ENCODE peak calls at places on chromosomes 1 and 21, in six cellular contexts. Q, C, H, P, X and K are unnamed samples.

GRCh38 chr21:46256501-46256994 is 28.0 kb upstream of the LSS start:
- DNase-seq in Q (no peak), C (no peak), H (no peak), P (no peak), X (no peak), K (no peak)

GRCh38 chr1:22452401-22452963 is 831 bp downstream of the ZBTB40 start:
- DNase-seq in Q (peak; percentile 44), C (peak; percentile 44), H (peak; percentile 49), P (no peak), X (peak; percentile 25), K (peak; percentile 35)

GRCh38 chr21:39660596-39660995 is 47.9 kb downstream of the B3GALT5 start:
- DNase-seq in Q (peak; percentile 27), C (peak; percentile 90), H (no peak), P (no peak), X (no peak), K (no peak)

GRCh38 chr1:93845554-93846150 is 33.4 kb downstream of the DNTTIP2 start:
- DNase-seq in Q (peak; percentile 86), C (peak; percentile 98), H (peak; percentile 7), P (peak; percentile 94), X (peak; percentile 32), K (peak; percentile 24)

GRCh38 chr1:50425376-50426107 is 2.3 kb upstream of the DMRTA2 start:
- DNase-seq in Q (no peak), C (no peak), H (no peak), P (no peak), X (no peak), K (no peak)

GRCh38 chr1:215926670-215927069 is 359.6 kb downstream of the KCTD3 start:
- DNase-seq in Q (no peak), C (no peak), H (no peak), P (no peak), X (no peak), K (no peak)

GRCh38 chr1:110144366-110144765 is 5.9 kb upstream of the SLC6A17 start:
- DNase-seq in Q (no peak), C (no peak), H (no peak), P (no peak), X (no peak), K (no peak)

GRCh38 chr1:243490748-243491686 is 235.2 kb downstream of the SDCCAG8 start:
- DNase-seq in Q (no peak), C (peak; percentile 90), H (no peak), P (no peak), X (no peak), K (no peak)

GRCh38 chr1:29749021-29749420 is 512.7 kb downstream of the PTPRU start:
- DNase-seq in Q (no peak), C (no peak), H (no peak), P (no peak), X (no peak), K (no peak)

GRCh38 chr1:67342002-67342890 is 34.6 kb downstream of the IL12RB2 start:
- DNase-seq in Q (no peak), C (no peak), H (no peak), P (no peak), X (no peak), K (no peak)

GRCh38 chr1:24413350-24414163 is at the start of gene STPG1:
- DNase-seq in Q (peak; percentile 89), C (peak; percentile 61), H (peak; percentile 90), P (peak; percentile 80), X (peak; percentile 22), K (peak; percentile 84)

GRCh38 chr1:150186789-150187559 is 37.3 kb downstream of the PLEKHO1 start:
- DNase-seq in Q (peak; percentile 23), C (peak; percentile 78), H (peak; percentile 18), P (peak; percentile 56), X (peak; percentile 48), K (peak; percentile 80)

GRCh38 chr1:27045973-27046558 is 33.4 kb upstream of the TENT5B start:
- DNase-seq in Q (peak; percentile 72), C (peak; percentile 42), H (peak; percentile 69), P (no peak), X (peak; percentile 66), K (peak; percentile 67)

GRCh38 chr1:234957330-234958065 is 171.1 kb downstream of the TOMM20 start:
- DNase-seq in Q (no peak), C (peak; percentile 97), H (no peak), P (peak; percentile 96), X (no peak), K (no peak)

GRCh38 chr1:208055535-208055934 is 144.6 kb upstream of the CD34 start:
- DNase-seq in Q (no peak), C (no peak), H (no peak), P (no peak), X (no peak), K (no peak)

GRCh38 chr1:39105061-39105840 is 79.1 kb downstream of the NDUFS5 start:
- DNase-seq in Q (peak; percentile 76), C (no peak), H (peak; percentile 57), P (no peak), X (peak; percentile 68), K (peak; percentile 19)

GRCh38 chr1:56972971-56973370 is 7.2 kb upstream of the C8B start:
- DNase-seq in Q (no peak), C (no peak), H (no peak), P (no peak), X (no peak), K (no peak)

GRCh38 chr1:101051688-101052638 is 26.4 kb upstream of the DPH5 start:
- DNase-seq in Q (no peak), C (no peak), H (no peak), P (no peak), X (no peak), K (peak; percentile 29)

GRCh38 chr1:15088146-15089025 is 65.2 kb upstream of the TMEM51 start:
- DNase-seq in Q (no peak), C (peak; percentile 30), H (no peak), P (no peak), X (no peak), K (no peak)

GRCh38 chr1:17539526-17540254 is at the start of gene ARHGEF10L:
- DNase-seq in Q (no peak), C (no peak), H (no peak), P (no peak), X (no peak), K (no peak)
- H3K27ac ChIP-seq in Q (no peak within 1 kb of the TSS), C (peak within 1 kb of the TSS; percentile 58), H (no peak within 1 kb of the TSS), P (peak within 1 kb of the TSS; percentile 61), X (no peak within 1 kb of the TSS), K (no peak within 1 kb of the TSS)

DNA sequence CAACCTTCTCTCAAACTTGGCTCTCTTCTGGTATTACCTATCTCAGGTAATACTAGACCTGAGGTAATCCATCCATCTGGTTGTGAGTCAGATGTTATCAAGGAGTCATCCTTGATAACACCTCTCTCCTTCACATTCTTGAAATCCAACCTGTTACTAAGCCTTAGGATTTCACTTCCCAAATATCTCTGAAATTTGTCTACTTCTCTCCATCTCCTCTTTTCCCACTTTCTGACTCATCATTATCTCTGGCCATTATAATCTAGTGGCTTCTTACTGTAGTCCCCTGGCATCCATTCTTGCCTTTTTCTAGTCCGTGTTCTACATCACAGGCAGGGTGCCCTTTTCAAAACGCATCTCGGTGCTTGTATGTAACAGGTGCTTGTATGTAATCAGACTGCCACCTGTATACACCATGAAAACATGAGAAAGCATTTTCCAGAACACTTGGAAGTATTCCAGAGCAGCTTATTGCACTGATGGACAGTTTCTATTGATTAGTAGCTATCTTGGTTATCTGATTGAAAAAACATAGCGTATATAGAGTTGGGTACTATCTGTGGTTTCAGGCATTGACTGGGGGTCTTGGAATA is 4.5 kb downstream of the COG2 start:
- DNase-seq in Q (no peak), C (no peak), H (no peak), P (no peak), X (no peak), K (no peak)
- H4K20me1 ChIP-seq in Q (no peaks in the 10 kb centered on the region), C (peaks cover 70% of the 10 kb centered on the region), H (peaks cover 4% of the 10 kb centered on the region), P (peaks cover 24% of the 10 kb centered on the region), X (peaks cover 39% of the 10 kb centered on the region), K (peaks cover 19% of the 10 kb centered on the region)

DNA sequence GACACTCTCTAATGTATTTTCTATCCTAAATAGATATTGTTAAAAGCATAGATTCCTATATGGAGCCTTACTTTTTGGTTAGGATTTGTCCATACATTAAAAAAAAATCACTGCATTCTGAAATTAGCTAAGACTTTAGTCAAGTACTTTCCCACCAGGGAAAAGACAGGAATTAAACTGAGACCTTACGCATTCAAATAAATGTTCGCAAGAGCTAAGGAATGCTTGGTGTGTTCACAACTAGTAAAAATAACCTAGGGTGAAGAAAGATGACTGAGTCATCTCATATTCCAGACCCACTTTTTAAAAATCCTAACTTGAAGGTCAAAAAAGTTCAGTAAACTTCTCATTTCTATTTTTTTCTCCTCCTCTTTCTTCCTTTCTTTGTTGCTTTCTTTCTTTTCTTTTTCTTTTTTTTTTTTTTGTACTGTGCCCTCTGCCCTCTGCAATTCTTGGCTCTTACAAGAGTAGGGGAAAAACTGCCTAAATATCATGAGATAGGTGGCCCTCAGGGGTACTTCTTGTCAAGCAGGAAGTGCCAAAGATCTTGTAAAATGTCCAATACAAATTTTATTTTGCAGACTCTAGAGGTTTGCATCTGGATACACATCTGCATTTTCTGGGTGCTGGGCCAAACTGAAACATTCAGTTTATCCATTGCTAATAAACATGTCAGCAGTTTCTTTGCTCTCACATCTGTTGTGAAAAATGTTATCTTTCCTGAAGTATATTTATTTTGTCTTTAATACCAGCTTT is 121.4 kb upstream of the GORAB start:
- DNase-seq in Q (peak; percentile 17), C (peak; percentile 85), H (no peak), P (no peak), X (no peak), K (no peak)
- H3K27ac ChIP-seq in Q (no peak overlapping the region), C (peak overlapping the region; percentile 82), H (no peak overlapping the region), P (no peak overlapping the region), X (no peak overlapping the region), K (no peak overlapping the region)

DNA sequence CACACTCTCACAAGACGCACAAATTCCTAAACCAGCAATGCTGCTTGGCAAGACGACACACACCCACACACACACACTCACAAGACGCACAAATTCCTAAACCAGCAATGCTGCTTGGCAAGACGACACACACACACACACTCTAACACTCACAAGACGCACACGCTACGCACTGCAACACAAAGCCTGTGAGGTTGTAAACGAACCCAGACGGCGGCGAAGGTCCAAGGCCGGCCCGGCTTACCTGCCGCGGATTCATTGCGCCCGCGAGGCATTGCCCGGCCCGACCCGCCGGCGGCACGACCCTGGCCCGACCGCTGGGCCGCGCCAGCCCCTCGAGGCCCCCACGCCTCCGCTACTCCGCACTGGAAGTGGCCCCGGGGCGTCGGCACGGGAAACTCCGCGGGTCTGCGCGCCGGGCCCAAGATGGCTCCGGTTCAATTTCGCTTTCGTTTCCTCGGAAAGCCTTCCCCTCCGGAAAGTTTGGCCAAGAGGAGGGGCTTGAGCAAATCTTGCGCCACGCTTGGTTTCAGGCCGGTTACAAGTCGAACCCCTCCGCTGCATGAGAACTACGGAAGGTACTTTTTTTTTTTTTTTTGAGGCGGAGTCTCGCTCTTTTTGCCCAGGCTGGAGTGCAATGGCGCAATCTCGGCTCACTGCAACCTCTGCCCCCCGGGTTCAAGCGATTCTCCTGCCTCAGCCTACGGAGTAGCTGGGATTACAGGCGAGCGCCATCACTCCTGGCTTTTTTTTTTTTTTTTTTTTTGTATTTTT is at the start of gene ADAR:
- DNase-seq in Q (peak; percentile 96), C (peak; percentile 98), H (peak; percentile 100), P (peak; percentile 88), X (peak; percentile 93), K (peak; percentile 96)
- H4K20me1 ChIP-seq in Q (no peaks in the 10 kb centered on the region), C (peaks cover 76% of the 10 kb centered on the region), H (peaks cover 27% of the 10 kb centered on the region), P (peaks cover 29% of the 10 kb centered on the region), X (peaks cover 46% of the 10 kb centered on the region), K (peaks cover 13% of the 10 kb centered on the region)

DNA sequence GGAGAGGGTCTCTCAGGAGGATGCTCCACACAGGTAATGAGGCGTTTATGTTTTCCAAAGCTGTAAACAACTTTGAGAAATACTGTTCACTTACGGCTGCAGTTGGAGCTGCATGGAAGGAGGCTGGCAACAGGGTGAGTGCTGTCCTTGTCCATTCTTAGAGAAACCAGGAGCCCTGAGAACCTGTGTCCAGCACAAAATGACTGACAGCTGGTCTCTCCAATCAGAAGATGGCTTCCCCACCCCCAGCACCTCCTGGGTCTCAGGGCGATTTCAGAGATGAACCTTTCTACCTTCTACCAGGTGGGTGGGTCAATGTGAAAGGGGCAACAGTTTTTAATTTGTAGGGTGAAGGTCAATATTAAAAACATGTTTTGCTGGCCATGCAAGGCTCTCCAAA is 353.6 kb downstream of the NPHP4 start:
- DNase-seq in Q (no peak), C (no peak), H (no peak), P (no peak), X (no peak), K (no peak)
- H3K27ac ChIP-seq in Q (no peak overlapping the region), C (no peak overlapping the region), H (no peak overlapping the region), P (no peak overlapping the region), X (no peak overlapping the region), K (no peak overlapping the region)